ENCODE peak calls at places on chromosomes 1 and 21, in five cellular contexts. N is astrocyte of the cerebellum; I is IMR-90; F is CD8-positive, alpha-beta T cell; B is PC-3. X is an unnamed sample.

GRCh38 chr1:86757272-86757984 is 53.1 kb downstream of the SH3GLB1 start:
- DNase-seq in B (no peak), N (peak; percentile 72), F (no peak), I (peak; percentile 45), X (peak; percentile 40)

GRCh38 chr1:235648954-235649721 is 446 bp downstream of the GNG4 start:
- DNase-seq in I (peak; percentile 67), N (peak; percentile 40), F (peak; percentile 61), B (peak; percentile 38), X (peak; percentile 5)

GRCh38 chr1:36203554-36204346 is 20.5 kb upstream of the THRAP3 start:
- DNase-seq in N (no peak), B (no peak), I (peak; percentile 52), F (no peak), X (no peak)

GRCh38 chr1:6097824-6098223 is 52.1 kb downstream of the KCNAB2 start:
- DNase-seq in N (no peak), I (no peak), F (no peak), B (no peak), X (no peak)

GRCh38 chr1:1069711-1070676 is 4.1 kb downstream of the RNF223 start:
- DNase-seq in B (peak; percentile 54), I (peak; percentile 29), F (no peak), N (no peak), X (no peak)

GRCh38 chr1:119651641-119652040 is 3.6 kb upstream of the ZNF697 start:
- DNase-seq in N (no peak), I (no peak), F (no peak), B (no peak), X (no peak)

GRCh38 chr1:155205969-155206593 is 1.6 kb downstream of the THBS3 start:
- DNase-seq in I (no peak), B (no peak), N (no peak), F (no peak), X (no peak)

GRCh38 chr1:21277178-21277577 is 13.1 kb downstream of the ECE1 start:
- DNase-seq in B (no peak), F (no peak), I (no peak), N (no peak), X (no peak)

GRCh38 chr1:215517441-215517891 is 49.6 kb upstream of the KCTD3 start:
- DNase-seq in N (peak; percentile 34), B (peak; percentile 93), I (peak; percentile 91), F (no peak), X (peak; percentile 25)

GRCh38 chr1:83318361-83318760 is 680.6 kb downstream of the TTLL7 start:
- DNase-seq in F (no peak), B (no peak), N (no peak), I (no peak), X (no peak)

GRCh38 chr1:228083871-228084278 is 1.4 kb downstream of the ARF1 start:
- DNase-seq in F (no peak), B (peak; percentile 35), I (peak; percentile 22), N (no peak), X (no peak)

GRCh38 chr1:197672347-197672746 is 102.9 kb downstream of the DENND1B start:
- DNase-seq in I (no peak), B (no peak), F (no peak), N (no peak), X (no peak)

GRCh38 chr1:13808729-13809131 is 108.7 kb downstream of the PRDM2 start:
- DNase-seq in I (peak; percentile 65), B (no peak), F (no peak), N (no peak), X (no peak)

GRCh38 chr1:162823231-162823630 is 32.7 kb downstream of the HSD17B7 start:
- DNase-seq in I (no peak), B (peak; percentile 22), F (no peak), N (no peak), X (no peak)

GRCh38 chr1:110292327-110292741 is 46.8 kb upstream of the RBM15 start:
- DNase-seq in I (peak; percentile 50), B (peak; percentile 75), F (no peak), N (no peak), X (no peak)

GRCh38 chr21:43703068-43703880 is 15.7 kb upstream of the PDXK start:
- DNase-seq in I (peak; percentile 68), N (no peak), B (no peak), F (peak; percentile 49), X (peak; percentile 61)

GRCh38 chr1:94887603-94888171 is 39.2 kb downstream of the CNN3 start:
- DNase-seq in N (no peak), I (no peak), F (no peak), B (no peak), X (no peak)

GRCh38 chr1:191065771-191066170 is 588.1 kb upstream of the BRINP3 start:
- DNase-seq in I (no peak), F (no peak), N (no peak), B (no peak), X (no peak)

GRCh38 chr1:156677616-156678596 is 699 bp upstream of the NES start:
- DNase-seq in N (peak; percentile 55), I (peak; percentile 89), B (peak; percentile 75), F (no peak), X (peak; percentile 63)

GRCh38 chr21:15534450-15534886 is 195.3 kb upstream of the USP25 start:
- DNase-seq in B (no peak), I (no peak), F (no peak), N (no peak), X (no peak)

GRCh38 chr1:39892611-39893595 is 8.8 kb downstream of the MYCL start:
- DNase-seq in I (peak; percentile 81), B (peak; percentile 84), N (peak; percentile 73), F (no peak), X (no peak)

GRCh38 chr1:210978316-210978993 is 155.5 kb downstream of the KCNH1 start:
- DNase-seq in F (no peak), I (no peak), N (no peak), B (no peak), X (no peak)

GRCh38 chr21:42677339-42678117 is 24.1 kb downstream of the PDE9A start:
- DNase-seq in I (peak; percentile 60), N (peak; percentile 89), F (no peak), B (peak; percentile 62), X (no peak)

GRCh38 chr1:184698969-184699368 is 55.7 kb downstream of the EDEM3 start:
- DNase-seq in N (no peak), F (no peak), I (no peak), B (no peak), X (no peak)

GRCh38 chr21:46216132-46216747 is 12.3 kb downstream of the LSS start:
- DNase-seq in F (no peak), B (no peak), I (no peak), N (no peak), X (no peak)

GRCh38 chr1:201229095-201229494 is 38.5 kb downstream of the IGFN1 start:
- DNase-seq in F (peak; percentile 2), I (no peak), B (no peak), N (no peak), X (no peak)

GRCh38 chr1:201230676-201231075 is 40.1 kb downstream of the IGFN1 start:
- DNase-seq in N (no peak), I (no peak), F (peak; percentile 6), B (no peak), X (no peak)

GRCh38 chr1:201226859-201227488 is 36.4 kb downstream of the IGFN1 start:
- DNase-seq in B (no peak), I (no peak), F (no peak), N (no peak), X (no peak)

GRCh38 chr1:201228011-201228983 is 37.7 kb downstream of the IGFN1 start:
- DNase-seq in B (no peak), I (no peak), F (peak; percentile 5), N (no peak), X (no peak)

GRCh38 chr1:201229771-201230635 is 39.4 kb downstream of the IGFN1 start:
- DNase-seq in B (peak; percentile 99), N (no peak), I (peak; percentile 71), F (no peak), X (no peak)
- TF ChIP-seq CTCF in B (peak; percentile 91), N (peak; percentile 17), I (peak; percentile 25), F (no peak), X (no peak)

GRCh38 chr1:206591236-206591635 is 21.0 kb downstream of the EIF2D start:
- DNase-seq in B (no peak), I (no peak), N (no peak), F (no peak), X (no peak)

GRCh38 chr1:206591696-206592095 is 20.6 kb downstream of the EIF2D start:
- DNase-seq in I (no peak), B (no peak), F (no peak), N (no peak), X (no peak)

GRCh38 chr1:206589206-206589605 is 23.1 kb downstream of the EIF2D start:
- DNase-seq in F (no peak), N (peak; percentile 60), I (peak; percentile 97), B (peak; percentile 92), X (peak; percentile 66)

GRCh38 chr1:206588492-206588891 is 23.8 kb downstream of the EIF2D start:
- DNase-seq in B (no peak), N (no peak), F (no peak), I (no peak), X (no peak)

DNA sequence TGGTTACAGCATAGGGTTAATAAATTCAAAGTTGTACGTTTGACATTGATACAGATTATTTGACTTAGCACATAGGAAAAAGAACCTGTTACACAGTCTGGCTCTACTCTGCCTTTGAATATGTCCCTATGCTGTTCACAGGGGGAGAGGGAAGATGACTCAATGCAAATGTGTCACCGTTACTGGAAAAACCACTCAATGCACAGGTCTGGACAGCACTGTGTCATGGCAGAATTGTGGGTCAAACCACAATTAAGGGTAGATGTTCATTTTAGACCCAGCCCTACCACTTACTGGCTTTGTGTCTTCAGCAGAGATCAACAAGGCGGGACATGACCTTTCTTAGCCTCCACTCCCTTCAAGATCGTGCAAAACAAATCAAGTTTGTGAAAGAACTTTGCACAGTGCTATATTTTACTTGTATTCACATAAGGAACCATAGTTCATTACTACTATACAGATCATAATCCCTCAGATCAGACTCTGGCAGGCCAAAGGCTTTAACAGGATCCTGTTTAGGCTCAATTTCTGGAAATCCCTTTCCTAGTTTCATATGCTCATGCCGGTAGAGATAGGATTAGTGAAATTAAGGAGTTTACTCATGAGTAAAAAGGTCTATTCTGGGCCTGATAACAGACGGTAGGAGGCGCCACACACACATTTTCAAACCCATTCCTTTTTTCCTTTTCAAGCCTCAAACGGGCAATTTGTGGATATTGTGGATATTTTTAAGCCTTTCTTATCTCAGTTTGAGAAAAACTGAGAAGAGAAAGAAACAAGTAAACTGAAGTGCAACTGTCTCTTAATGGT is 22.0 kb downstream of the EIF2D start:
- DNase-seq in N (no peak), F (peak; percentile 58), B (peak; percentile 98), I (peak; percentile 80), X (no peak)
- TF ChIP-seq CTCF in N (peak; percentile 29), F (peak; percentile 50), B (peak; percentile 69), I (peak; percentile 33), X (peak; percentile 21)

GRCh38 chr1:48817505-48818114 is 40.9 kb upstream of the BEND5 start:
- DNase-seq in B (peak; percentile 73), N (peak; percentile 34), I (peak; percentile 31), F (no peak), X (peak; percentile 20)
- TF ChIP-seq CTCF in B (peak; percentile 91), N (peak; percentile 97), I (peak; percentile 56), F (no peak), X (peak; percentile 98)

GRCh38 chr1:150484861-150485260 is 2.4 kb upstream of the TARS2 start:
- DNase-seq in B (peak; percentile 42), F (no peak), I (peak; percentile 24), N (no peak), X (no peak)
- TF ChIP-seq CTCF in B (peak; percentile 54), F (no peak), I (peak; percentile 44), N (peak; percentile 23), X (peak; percentile 42)

DNA sequence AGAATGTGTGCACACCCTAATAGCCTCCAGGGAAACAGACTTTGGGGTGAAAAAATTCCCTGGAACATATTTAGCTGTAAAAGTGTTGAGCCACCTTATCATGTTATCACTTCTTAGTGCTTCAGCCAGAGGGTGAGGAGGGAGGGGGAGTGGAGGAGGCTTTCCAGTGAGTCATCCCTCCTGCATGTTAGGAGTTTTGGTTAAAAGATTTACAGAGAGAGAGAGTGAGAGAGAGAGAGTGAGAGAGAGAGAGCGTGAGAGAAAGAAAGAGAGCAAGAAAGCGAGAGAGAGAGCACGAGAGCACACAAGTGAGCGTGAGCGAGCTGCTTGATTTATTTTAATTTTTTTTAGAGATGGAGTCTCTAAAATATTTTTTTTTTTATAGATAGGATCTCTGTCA is 13.5 kb upstream of the CACNA1E start:
- DNase-seq in I (peak; percentile 77), N (peak; percentile 18), F (no peak), B (peak; percentile 43), X (peak; percentile 8)
- TF ChIP-seq CTCF in I (peak; percentile 10), N (no peak), F (no peak), B (no peak), X (no peak)